ENCODE peak calls at places on chromosomes 12 and 14, in seven cellular contexts. H is activated CD4-positive, alpha-beta T cell treated with anti-CD3 and anti-CD28 coated beads for 1 hour; I is iPS-NIHi11; X is lower leg skin; J is activated CD8-positive, alpha-beta memory T cell treated with anti-CD3 and anti-CD28 coated beads for 48 hours; P is GM10248; D is NT2/D1. S is an unnamed sample.

GRCh38 chr12:53258541-53259539 is 9.3 kb upstream of the ESPL1 start:
- DNase-seq in H (no peak), I (no peak), X (no peak), J (no peak), P (no peak), D (no peak), S (no peak)

GRCh38 chr12:18810537-18811253 is 72.8 kb downstream of the CAPZA3 start:
- DNase-seq in H (no peak), I (no peak), X (no peak), J (no peak), P (no peak), D (no peak), S (no peak)

GRCh38 chr14:43410631-43411030 is 1096.5 kb downstream of the FSCB start:
- DNase-seq in H (no peak), I (no peak), X (no peak), J (no peak), P (no peak), D (no peak), S (no peak)

GRCh38 chr14:45258073-45258472 is 5.1 kb upstream of the MIS18BP1 start:
- DNase-seq in H (no peak), I (no peak), X (no peak), J (no peak), P (no peak), D (no peak), S (no peak)

GRCh38 chr14:25003537-25003936 is 46.4 kb downstream of the STXBP6 start:
- DNase-seq in H (no peak), I (no peak), X (no peak), J (no peak), P (no peak), D (no peak), S (no peak)

GRCh38 chr12:89960607-89961394 is 252.2 kb upstream of the ATP2B1 start:
- DNase-seq in H (no peak), I (no peak), X (no peak), J (no peak), P (no peak), D (no peak), S (no peak)

GRCh38 chr14:34501004-34501580 is 38.4 kb downstream of the EAPP start:
- DNase-seq in H (no peak), I (no peak), X (no peak), J (no peak), P (no peak), D (no peak), S (no peak)

GRCh38 chr12:114163766-114164165 is 197.6 kb upstream of the RBM19 start:
- DNase-seq in H (no peak), I (no peak), X (no peak), J (no peak), P (no peak), D (no peak), S (no peak)

GRCh38 chr12:123151679-123152454 is 977 bp upstream of the PITPNM2 start:
- DNase-seq in H (no peak), I (peak; percentile 57), X (peak; percentile 81), J (no peak), P (no peak), D (no peak), S (no peak)